ENCODE peak calls at places on chromosomes 11 and 22, in ten cellular contexts. V is A549; X is psoas muscle; J is fibroblast of lung; S is neural progenitor cell; W is stomach; O is left ventricle myocardium inferior; D is suprapubic skin; E is CD8-positive, alpha-beta T cell; T is IMR-90. C is an unnamed sample. For H3K4me1, the result is how much of the 10 kb centered on the place peaks cover.

GRCh38 chr11:11022126-11022730 is 164.4 kb upstream of the ZBED5 start:
- DNase-seq in V (peak), X (no peak), J (no peak), S (no peak), W (no peak), O (no peak), D (no peak), E (no peak), T (peak), C (peak)

GRCh38 chr11:11535611-11536010 is 86.2 kb downstream of the GALNT18 start:
- DNase-seq in V (no peak), X (no peak), J (no peak), S (no peak), W (no peak), O (peak), D (no peak), E (no peak), T (no peak), C (no peak)

GRCh38 chr11:69391192-69392103 is 90.0 kb upstream of the LINC01488 start:
- DNase-seq in V (no peak), X (peak), J (no peak), S (no peak), W (no peak), O (no peak), D (peak), E (no peak), T (no peak), C (no peak)

GRCh38 chr11:69969890-69970784 is 108.0 kb upstream of the ANO1 start:
- DNase-seq in V (no peak), X (no peak), J (no peak), S (no peak), W (no peak), O (no peak), D (no peak), E (no peak), T (no peak), C (no peak)

GRCh38 chr11:30855383-30856006 is 269.3 kb upstream of the MPPED2 start:
- DNase-seq in V (peak), X (no peak), J (peak), S (no peak), W (no peak), O (no peak), D (no peak), E (no peak), T (peak), C (peak)

GRCh38 chr11:43164831-43165230 is 147.0 kb upstream of the API5 start:
- DNase-seq in V (no peak), X (no peak), J (no peak), S (no peak), W (no peak), O (no peak), D (no peak), E (no peak), T (no peak), C (no peak)

GRCh38 chr11:91717169-91717568 is 507.4 kb upstream of the FAT3 start:
- DNase-seq in V (no peak), X (no peak), J (no peak), S (peak), W (no peak), O (no peak), D (no peak), E (no peak), T (no peak), C (no peak)

GRCh38 chr22:37244922-37245722 is 1.1 kb upstream of the RAC2 start:
- DNase-seq in V (no peak), X (no peak), J (no peak), S (no peak), W (no peak), O (no peak), D (no peak), E (no peak), T (no peak), C (no peak)

GRCh38 chr22:36755316-36755715 is 20.6 kb downstream of the IFT27 start:
- DNase-seq in V (no peak), X (no peak), J (no peak), S (no peak), W (no peak), O (no peak), D (peak), E (no peak), T (no peak), C (no peak)

GRCh38 chr22:50280022-50280707 is 10.0 kb upstream of the MAPK11 start:
- DNase-seq in V (no peak), X (no peak), J (no peak), S (no peak), W (peak), O (no peak), D (no peak), E (no peak), T (no peak), C (no peak)

GRCh38 chr22:46684706-46685105 is 53.3 kb downstream of the CERK start:
- DNase-seq in V (no peak), X (no peak), J (no peak), S (no peak), W (peak), O (peak), D (no peak), E (no peak), T (no peak), C (no peak)
- H3K27ac ChIP-seq in V (no peak), X (no peak), J (no peak), S (no peak), W (peak), O (peak), D (peak), E (no peak), T (no peak), C (no peak)

DNA sequence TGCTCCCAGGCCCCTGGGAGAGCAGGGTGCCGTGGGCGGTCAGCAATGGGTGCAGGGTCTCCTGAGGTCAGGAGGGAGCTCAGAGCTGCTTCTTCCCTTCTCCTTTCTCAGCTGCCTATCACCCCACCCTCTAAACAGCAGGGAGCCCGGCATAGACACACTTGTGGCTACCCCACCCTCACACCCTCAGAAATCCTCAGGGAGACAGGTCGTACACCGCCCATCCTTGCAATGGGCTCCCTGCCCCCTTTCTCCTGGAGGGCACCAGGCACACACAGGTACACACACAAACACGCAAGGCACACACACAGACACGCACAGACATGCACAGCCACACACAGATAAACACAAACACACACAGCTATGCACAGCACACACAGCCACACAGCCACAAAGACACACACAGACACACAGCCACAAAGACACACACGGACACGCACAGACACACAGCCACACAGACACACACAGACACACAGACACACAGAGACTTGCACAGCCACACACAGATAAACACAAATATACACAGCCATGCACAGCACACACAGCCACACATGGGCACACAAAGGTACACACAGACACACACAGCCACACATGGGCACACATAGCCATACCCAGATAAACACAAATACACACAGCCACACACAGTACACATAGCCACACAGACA is 44.9 kb upstream of the TH start:
- DNase-seq in V (no peak), X (no peak), J (no peak), S (no peak), W (no peak), O (no peak), D (no peak), E (no peak), T (no peak), C (no peak)
- H3K4me1 ChIP-seq in V (under half), X (under half), J (under half), S (under half), W (under half), O (under half), D (under half), E (under half), T (under half), C (under half)

GRCh38 chr11:79235696-79236095 is 205.1 kb downstream of the TENM4 start:
- DNase-seq in V (no peak), X (no peak), J (no peak), S (no peak), W (no peak), O (no peak), D (no peak), E (no peak), T (no peak), C (no peak)
- H3K27ac ChIP-seq in V (no peak), X (no peak), J (no peak), S (no peak), W (no peak), O (no peak), D (no peak), E (no peak), T (no peak), C (no peak)

GRCh38 chr22:46103664-46104063 is 46.7 kb upstream of the PPARA start:
- DNase-seq in V (no peak), X (no peak), J (no peak), S (no peak), W (no peak), O (no peak), D (no peak), E (no peak), T (no peak), C (no peak)
- H3K4me1 ChIP-seq in V (half or more), X (half or more), J (half or more), S (under half), W (half or more), O (half or more), D (half or more), E (under half), T (under half), C (under half)

GRCh38 chr11:66834943-66835342 is 8.3 kb upstream of the RCE1 start:
- DNase-seq in V (no peak), X (no peak), J (no peak), S (no peak), W (no peak), O (no peak), D (no peak), E (no peak), T (no peak), C (no peak)

GRCh38 chr11:66841861-66842260 is 1.4 kb upstream of the RCE1 start:
- DNase-seq in V (no peak), X (no peak), J (no peak), S (no peak), W (no peak), O (no peak), D (peak), E (no peak), T (no peak), C (no peak)

GRCh38 chr11:66834539-66834845 is 8.7 kb upstream of the RCE1 start:
- DNase-seq in V (no peak), X (no peak), J (no peak), S (no peak), W (no peak), O (no peak), D (no peak), E (no peak), T (no peak), C (no peak)

GRCh38 chr11:66840317-66841091 is 2.7 kb upstream of the RCE1 start:
- DNase-seq in V (no peak), X (peak), J (no peak), S (no peak), W (no peak), O (no peak), D (no peak), E (no peak), T (no peak), C (no peak)

GRCh38 chr11:66835762-66836405 is 7.4 kb upstream of the RCE1 start:
- DNase-seq in V (no peak), X (no peak), J (peak), S (no peak), W (no peak), O (no peak), D (no peak), E (no peak), T (peak), C (no peak)
- H3K27ac ChIP-seq in V (peak), X (no peak), J (peak), S (no peak), W (no peak), O (no peak), D (no peak), E (no peak), T (peak), C (no peak)

DNA sequence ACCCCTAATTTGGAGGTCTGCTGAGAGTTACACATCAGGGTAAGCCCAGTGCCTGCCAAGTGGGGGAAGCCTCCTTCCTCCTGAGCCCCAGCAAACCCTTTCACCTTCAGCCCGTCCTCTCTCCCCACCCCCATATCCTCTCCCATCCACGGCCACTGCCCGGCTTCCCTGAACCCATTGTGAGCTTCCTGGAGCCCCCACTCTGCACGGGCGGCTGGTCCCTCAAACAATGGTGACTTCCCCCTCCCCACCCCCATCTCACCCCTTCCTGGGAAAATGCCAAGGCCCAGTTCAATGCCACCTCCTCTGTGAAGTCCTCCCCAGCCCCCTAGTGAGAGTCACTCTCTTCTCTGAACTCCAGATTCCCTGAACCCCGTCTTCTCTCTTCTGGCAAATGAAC is 17.9 kb downstream of the DNAL4 start:
- DNase-seq in V (no peak), X (no peak), J (no peak), S (no peak), W (no peak), O (no peak), D (no peak), E (no peak), T (no peak), C (peak)
- H3K4me1 ChIP-seq in V (under half), X (under half), J (under half), S (under half), W (under half), O (under half), D (under half), E (under half), T (under half), C (under half)

GRCh38 chr11:41486436-41486835 is 27.0 kb upstream of the LRRC4C start:
- DNase-seq in V (no peak), X (no peak), J (peak), S (no peak), W (no peak), O (no peak), D (no peak), E (no peak), T (no peak), C (no peak)
- H3K27ac ChIP-seq in V (no peak), X (no peak), J (no peak), S (no peak), W (no peak), O (no peak), D (no peak), E (no peak), T (no peak), C (no peak)